ENCODE peak calls at places on chromosome 3, in five cellular contexts. H is neural progenitor cell; L is sigmoid colon; U is CD8-positive, alpha-beta T cell; Y is breast epithelium. Q is an unnamed sample.

GRCh38 chr3:178382388-178383061 is 153.7 kb upstream of the KCNMB2 start:
- DNase-seq in H (no peak), L (no peak), U (no peak), Y (no peak), Q (no peak)

GRCh38 chr3:148330486-148330885 is 367.2 kb upstream of the AGTR1 start:
- DNase-seq in H (no peak), L (no peak), U (no peak), Y (no peak), Q (no peak)

GRCh38 chr3:177208223-177208622 is 10.9 kb upstream of the TBL1XR1 start:
- DNase-seq in H (no peak), L (no peak), U (no peak), Y (no peak), Q (no peak)

GRCh38 chr3:20682573-20682972 is 496.6 kb upstream of the SGO1 start:
- DNase-seq in H (no peak), L (no peak), U (no peak), Y (no peak), Q (no peak)

GRCh38 chr3:14125193-14126016 is 553 bp downstream of the TMEM43 start:
- DNase-seq in H (peak; percentile 87), L (peak; percentile 88), U (no peak), Y (peak; percentile 48), Q (no peak)

GRCh38 chr3:114447545-114447944 is 153.7 kb downstream of the TIGIT start:
- DNase-seq in H (no peak), L (no peak), U (no peak), Y (no peak), Q (no peak)

GRCh38 chr3:145936986-145937385 is 224.0 kb downstream of the PLOD2 start:
- DNase-seq in H (no peak), L (no peak), U (no peak), Y (no peak), Q (no peak)

GRCh38 chr3:140931801-140932200 is 9.8 kb upstream of the SLC25A36 start:
- DNase-seq in H (no peak), L (no peak), U (no peak), Y (no peak), Q (no peak)

GRCh38 chr3:17420668-17421067 is 321.8 kb downstream of the TBC1D5 start:
- DNase-seq in H (no peak), L (no peak), U (no peak), Y (no peak), Q (no peak)

GRCh38 chr3:160941885-160942494 is 163.2 kb downstream of the B3GALNT1 start:
- DNase-seq in H (peak; percentile 54), L (peak; percentile 81), U (peak; percentile 50), Y (peak; percentile 62), Q (no peak)

GRCh38 chr3:151562901-151563300 is 102.0 kb upstream of the IGSF10 start:
- DNase-seq in H (no peak), L (no peak), U (no peak), Y (no peak), Q (no peak)

GRCh38 chr3:45055411-45056143 is 29.5 kb downstream of the CLEC3B start:
- DNase-seq in H (peak; percentile 69), L (no peak), U (no peak), Y (no peak), Q (no peak)

GRCh38 chr3:20741381-20741780 is 555.4 kb upstream of the SGO1 start:
- DNase-seq in H (no peak), L (no peak), U (no peak), Y (no peak), Q (no peak)

GRCh38 chr3:186843039-186843432 is 526 bp downstream of the ADIPOQ start:
- DNase-seq in H (no peak), L (no peak), U (no peak), Y (no peak), Q (no peak)

GRCh38 chr3:147130461-147130860 is 275.9 kb downstream of the ZIC4 start:
- DNase-seq in H (no peak), L (no peak), U (no peak), Y (no peak), Q (no peak)

GRCh38 chr3:61808999-61809398 is 247.6 kb downstream of the PTPRG start:
- DNase-seq in H (no peak), L (no peak), U (no peak), Y (no peak), Q (no peak)

GRCh38 chr3:61806810-61807209 is 245.4 kb downstream of the PTPRG start:
- DNase-seq in H (no peak), L (no peak), U (no peak), Y (no peak), Q (no peak)

GRCh38 chr3:61807865-61808276 is 246.5 kb downstream of the PTPRG start:
- DNase-seq in H (peak; percentile 55), L (no peak), U (no peak), Y (no peak), Q (no peak)

GRCh38 chr3:61809879-61810278 is 248.5 kb downstream of the PTPRG start:
- DNase-seq in H (no peak), L (peak; percentile 75), U (no peak), Y (no peak), Q (no peak)

GRCh38 chr3:61808526-61808925 is 247.2 kb downstream of the PTPRG start:
- DNase-seq in H (no peak), L (peak; percentile 77), U (no peak), Y (peak; percentile 24), Q (no peak)
- H3K27ac ChIP-seq in H (no peak overlapping the region), L (peak overlapping the region; percentile 79), U (no peak overlapping the region), Y (peak overlapping the region; percentile 53), Q (no peak overlapping the region)

DNA sequence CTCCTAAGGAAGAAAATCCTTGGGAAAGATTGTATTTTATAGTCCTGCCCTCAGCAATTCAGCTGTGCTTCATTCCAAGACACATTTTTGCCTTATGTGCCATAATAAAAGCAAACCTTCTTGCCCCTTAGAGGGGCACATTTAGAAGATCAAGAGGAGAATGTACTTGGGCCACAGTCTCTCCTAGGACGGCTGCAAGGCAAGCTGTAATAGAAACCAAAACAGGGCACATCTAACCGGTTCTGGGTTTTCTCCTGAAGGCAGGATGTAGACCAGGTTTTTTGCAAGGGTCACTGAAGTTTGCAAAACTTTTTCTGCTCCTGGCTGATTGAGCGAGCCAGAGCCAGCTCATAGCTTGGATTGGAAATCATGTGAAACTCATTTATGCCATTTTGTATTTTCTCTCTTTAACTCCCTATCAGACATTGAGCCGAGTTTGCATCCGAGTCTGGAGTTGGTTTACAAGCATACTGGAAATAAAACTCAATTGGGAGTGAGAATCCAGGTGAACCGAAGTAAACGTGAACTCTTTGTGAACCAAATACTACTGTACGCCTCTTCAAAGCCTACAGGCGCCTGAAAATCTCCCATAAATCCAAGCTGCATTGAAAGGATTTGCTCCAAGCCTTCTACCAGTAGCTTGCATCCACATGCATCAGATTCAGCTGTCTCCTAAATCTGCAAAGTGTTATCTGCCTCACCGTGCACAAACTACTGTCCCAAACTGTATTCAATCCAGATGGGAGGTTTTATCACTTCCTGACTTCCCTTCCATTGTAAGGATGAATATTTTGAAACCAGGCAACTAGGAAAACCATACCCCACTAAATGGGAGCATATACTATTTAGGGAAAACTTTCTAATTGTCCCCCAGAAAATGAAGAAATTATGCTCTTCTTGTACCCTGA is 60.9 kb upstream of the TSC22D2 start:
- DNase-seq in H (no peak), L (no peak), U (no peak), Y (no peak), Q (no peak)
- H3K4me1 ChIP-seq in H (peaks cover 16% of the 10 kb centered on the region), L (peaks cover 39% of the 10 kb centered on the region), U (no peaks in the 10 kb centered on the region), Y (no peaks in the 10 kb centered on the region), Q (peaks cover 82% of the 10 kb centered on the region)

DNA sequence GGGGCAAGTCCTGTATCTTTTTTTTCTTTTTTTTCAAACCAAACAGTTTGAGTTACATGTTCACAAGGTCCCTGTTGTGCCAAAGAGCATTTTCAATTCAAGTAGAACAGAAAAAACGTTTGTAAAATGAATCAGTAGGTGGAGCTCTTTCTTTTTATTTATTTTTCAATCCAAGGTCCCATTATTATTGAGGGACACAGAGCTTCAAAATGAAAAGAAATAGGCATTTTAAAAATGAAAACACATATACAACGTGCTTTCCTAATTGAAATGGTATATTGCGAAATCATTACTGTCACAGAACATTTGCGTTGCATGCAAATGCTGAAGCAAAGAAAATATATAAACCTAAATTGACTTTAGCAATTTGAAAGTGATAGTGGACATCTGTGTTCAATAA is 711.0 kb downstream of the MECOM start:
- DNase-seq in H (no peak), L (no peak), U (no peak), Y (no peak), Q (no peak)
- TF ChIP-seq CTCF in H (peak; percentile 28), L (no peak), U (no peak), Y (no peak), Q (peak; percentile 36)

DNA sequence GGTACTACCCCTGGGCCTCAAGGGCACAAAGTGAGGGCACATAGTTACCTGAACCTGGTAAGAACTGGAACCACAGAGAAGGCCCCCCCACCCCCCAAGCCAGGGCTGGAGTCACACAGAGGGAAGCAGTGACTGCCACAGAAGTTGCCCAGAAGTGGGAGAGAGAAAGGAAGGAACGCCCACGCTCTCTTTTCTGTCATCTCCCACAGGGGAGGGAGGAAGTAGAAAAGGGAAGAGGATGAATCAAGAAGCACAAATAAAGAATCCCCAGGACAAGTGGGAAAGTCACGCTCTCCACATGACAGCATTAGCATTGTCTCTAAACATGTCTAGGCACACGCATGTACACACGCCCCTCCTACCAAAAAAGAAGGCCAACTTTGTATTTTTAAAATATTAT is 114.7 kb upstream of the FRMD4B start:
- DNase-seq in H (no peak), L (no peak), U (no peak), Y (no peak), Q (no peak)
- H3K27ac ChIP-seq in H (no peak overlapping the region), L (no peak overlapping the region), U (no peak overlapping the region), Y (peak overlapping the region; percentile 43), Q (no peak overlapping the region)

DNA sequence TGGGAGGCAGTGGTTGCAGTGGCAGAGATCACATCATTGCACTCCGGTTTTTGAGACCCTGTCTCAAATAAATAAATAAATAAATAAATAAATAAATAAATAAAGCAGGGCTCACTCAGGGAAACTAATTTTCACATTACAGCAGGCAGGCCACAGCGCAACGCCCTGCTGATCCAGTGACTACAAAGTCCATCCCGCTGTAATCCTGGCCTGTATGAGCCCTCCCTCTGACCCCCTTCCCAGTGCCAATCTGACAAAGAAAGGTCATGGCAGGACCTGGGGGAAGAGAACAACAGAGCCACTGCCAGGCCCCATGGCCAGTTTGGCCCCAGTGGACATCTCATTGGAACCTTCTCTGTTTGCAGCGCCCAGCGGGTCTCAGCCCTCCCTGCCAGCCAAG is 9.3 kb downstream of the SH3BP5 start:
- DNase-seq in H (no peak), L (peak; percentile 53), U (no peak), Y (no peak), Q (no peak)
- H3K4me1 ChIP-seq in H (peaks cover 35% of the 10 kb centered on the region), L (peaks cover 60% of the 10 kb centered on the region), U (peaks cover 27% of the 10 kb centered on the region), Y (peaks cover 48% of the 10 kb centered on the region), Q (peaks cover 32% of the 10 kb centered on the region)